ENCODE peak calls at places on chromosome X, in eight cellular contexts. H is NCI-H460; I is Kasumi-1; Q is neuronal stem cell; K is fibroblast of lung; W is stimulated activated CD4-positive, alpha-beta T cell treated with anti-CD3 and anti-CD28 coated beads, TNF-alpha, amount 100 ng/mL, for 4 hours; V is activated CD8-positive, alpha-beta memory T cell treated with anti-CD3 and anti-CD28 coated beads for 4 hours; E is progenitor cell of endocrine pancreas. X is an unnamed sample.
A peak's percentile ranks its signal among the peaks of the same experiment; 100 is the strongest.

GRCh38 chrX:123311486-123311885 is 127.4 kb downstream of the GRIA3 start:
- DNase-seq in H (no peak), I (no peak), Q (no peak), K (no peak), W (no peak), V (no peak), E (no peak), X (no peak)

GRCh38 chrX:109952985-109953905 is 49.7 kb upstream of the TMEM164 start:
- DNase-seq in H (no peak), I (peak; percentile 36), Q (no peak), K (no peak), W (no peak), V (no peak), E (no peak), X (no peak)

GRCh38 chrX:103248553-103248952 is 6.4 kb downstream of the TCEAL8 start:
- DNase-seq in H (peak; percentile 14), I (peak; percentile 28), Q (no peak), K (peak; percentile 7), W (no peak), V (no peak), E (no peak), X (no peak)

GRCh38 chrX:34632404-34632803 is 24.7 kb downstream of the TMEM47 start:
- DNase-seq in H (no peak), I (no peak), Q (no peak), K (no peak), W (no peak), V (no peak), E (no peak), X (no peak)

GRCh38 chrX:20374450-20374849 is 107.7 kb upstream of the RPS6KA3 start:
- DNase-seq in H (no peak), I (no peak), Q (no peak), K (no peak), W (no peak), V (no peak), E (no peak), X (no peak)

GRCh38 chrX:15816886-15817285 is 26.6 kb downstream of the ZRSR2 start:
- DNase-seq in H (no peak), I (peak; percentile 1), Q (no peak), K (peak; percentile 48), W (no peak), V (peak; percentile 3), E (no peak), X (peak; percentile 35)

GRCh38 chrX:78019586-78020483 is 50.4 kb upstream of the PGAM4 start:
- DNase-seq in H (no peak), I (no peak), Q (no peak), K (no peak), W (no peak), V (no peak), E (no peak), X (no peak)

GRCh38 chrX:148333989-148334388 is 166.4 kb upstream of the AFF2 start:
- DNase-seq in H (no peak), I (peak; percentile 1), Q (no peak), K (no peak), W (no peak), V (no peak), E (no peak), X (no peak)

GRCh38 chrX:29662101-29662500 is 553.3 kb upstream of the MAGEB2 start:
- DNase-seq in H (peak; percentile 20), I (peak; percentile 11), Q (no peak), K (peak; percentile 75), W (no peak), V (no peak), E (no peak), X (peak; percentile 51)

GRCh38 chrX:11269006-11269405 is 24.2 kb upstream of the AMELX start:
- DNase-seq in H (no peak), I (no peak), Q (no peak), K (no peak), W (no peak), V (no peak), E (no peak), X (no peak)

GRCh38 chrX:129980043-129980442 is 2.4 kb upstream of the BCORL1 start:
- DNase-seq in H (no peak), I (no peak), Q (no peak), K (no peak), W (peak; percentile 27), V (no peak), E (peak; percentile 15), X (no peak)

GRCh38 chrX:23765868-23766267 is 17.1 kb upstream of the SAT1 start:
- DNase-seq in H (no peak), I (no peak), Q (no peak), K (no peak), W (no peak), V (no peak), E (no peak), X (no peak)

GRCh38 chrX:313546-313945 is 5.0 kb downstream of the GTPBP6 start:
- DNase-seq in H (no peak), I (no peak), Q (no peak), K (no peak), W (no peak), V (no peak), E (no peak), X (no peak)

GRCh38 chrX:38796926-38797325 is 4.3 kb upstream of the MID1IP1 start:
- DNase-seq in H (no peak), I (no peak), Q (no peak), K (peak; percentile 71), W (no peak), V (no peak), E (no peak), X (no peak)

GRCh38 chrX:96843566-96843965 is 40.1 kb upstream of the RPA4 start:
- DNase-seq in H (no peak), I (no peak), Q (peak; percentile 1), K (peak; percentile 7), W (no peak), V (no peak), E (no peak), X (no peak)

GRCh38 chrX:11881485-11882170 is 123.6 kb downstream of the MSL3 start:
- DNase-seq in H (no peak), I (no peak), Q (no peak), K (no peak), W (no peak), V (no peak), E (no peak), X (no peak)

GRCh38 chrX:53340852-53341645 is 59.7 kb upstream of the IQSEC2 start:
- DNase-seq in H (no peak), I (no peak), Q (no peak), K (no peak), W (no peak), V (no peak), E (no peak), X (no peak)

GRCh38 chrX:18937173-18937572 is 46.7 kb downstream of the PHKA2 start:
- DNase-seq in H (no peak), I (no peak), Q (no peak), K (no peak), W (no peak), V (no peak), E (no peak), X (no peak)

GRCh38 chrX:132815643-132816042 is 142.8 kb downstream of the HS6ST2 start:
- DNase-seq in H (no peak), I (no peak), Q (no peak), K (no peak), W (no peak), V (no peak), E (no peak), X (no peak)

X was measured in SJSA1.